ENCODE peak calls at places on chromosomes 3 and 15, in ten cellular contexts. B is transverse colon; Q is mesothelial cell of epicardium; R is sciatic nerve; J is activated CD4-positive, alpha-beta T cell treated with anti-CD3 and anti-CD28 coated beads for 1 hour; I is adipocyte; N is LoVo; Y is ACHN; M is retina; G is NCI-H2081. L is an unnamed sample.

GRCh38 chr3:23002846-23003800 is 200.0 kb upstream of the UBE2E2 start:
- DNase-seq in B (no peak), Q (no peak), R (peak), J (no peak), I (peak), N (no peak), Y (no peak), M (no peak), G (peak), L (peak)

GRCh38 chr3:120450914-120451669 is at the start of gene FSTL1:
- DNase-seq in B (peak), Q (peak), R (peak), J (no peak), I (peak), N (no peak), Y (no peak), M (peak), G (no peak), L (no peak)

GRCh38 chr15:92118162-92118935 is 264.8 kb downstream of the SLCO3A1 start:
- DNase-seq in B (no peak), Q (no peak), R (peak), J (no peak), I (peak), N (no peak), Y (no peak), M (no peak), G (no peak), L (no peak)

GRCh38 chr15:38028869-38029268 is 94.4 kb downstream of the TMCO5A start:
- DNase-seq in B (no peak), Q (no peak), R (no peak), J (no peak), I (peak), N (no peak), Y (no peak), M (no peak), G (no peak), L (no peak)

GRCh38 chr3:54235998-54236397 is 113.6 kb downstream of the CACNA2D3 start:
- DNase-seq in B (no peak), Q (no peak), R (no peak), J (no peak), I (no peak), N (no peak), Y (no peak), M (no peak), G (no peak), L (no peak)

GRCh38 chr3:124824286-124824915 is 62.8 kb downstream of the ITGB5 start:
- DNase-seq in B (no peak), Q (no peak), R (no peak), J (no peak), I (no peak), N (no peak), Y (no peak), M (no peak), G (no peak), L (no peak)

GRCh38 chr15:62482715-62483429 is 317.8 kb upstream of the C2CD4B start:
- DNase-seq in B (no peak), Q (no peak), R (no peak), J (no peak), I (peak), N (no peak), Y (peak), M (peak), G (no peak), L (no peak)

GRCh38 chr15:63234479-63234878 is 42.9 kb upstream of the APH1B start:
- DNase-seq in B (peak), Q (no peak), R (peak), J (no peak), I (peak), N (no peak), Y (peak), M (no peak), G (no peak), L (no peak)

GRCh38 chr15:50058231-50058630 is 60.8 kb downstream of the ATP8B4 start:
- DNase-seq in B (no peak), Q (no peak), R (no peak), J (no peak), I (peak), N (no peak), Y (no peak), M (no peak), G (peak), L (no peak)

GRCh38 chr3:136694321-136694720 is 57.9 kb downstream of the STAG1 start:
- DNase-seq in B (no peak), Q (no peak), R (no peak), J (no peak), I (no peak), N (no peak), Y (no peak), M (no peak), G (no peak), L (no peak)

GRCh38 chr3:56916697-56917336 is 115.1 kb upstream of the ARHGEF3 start:
- DNase-seq in B (no peak), Q (no peak), R (no peak), J (no peak), I (no peak), N (no peak), Y (no peak), M (no peak), G (no peak), L (no peak)

GRCh38 chr15:99283739-99284138 is 32.5 kb downstream of the LRRC28 start:
- DNase-seq in B (no peak), Q (no peak), R (no peak), J (no peak), I (no peak), N (no peak), Y (no peak), M (no peak), G (no peak), L (no peak)

GRCh38 chr3:55461896-55462295 is 25.2 kb downstream of the WNT5A start:
- DNase-seq in B (no peak), Q (no peak), R (no peak), J (no peak), I (peak), N (no peak), Y (no peak), M (no peak), G (no peak), L (no peak)

GRCh38 chr3:119635719-119636118 is 24.7 kb downstream of the POPDC2 start:
- DNase-seq in B (no peak), Q (no peak), R (no peak), J (no peak), I (no peak), N (no peak), Y (no peak), M (no peak), G (no peak), L (no peak)

GRCh38 chr15:91853501-91853967 is at the start of gene SLCO3A1:
- DNase-seq in B (peak), Q (peak), R (peak), J (peak), I (peak), N (peak), Y (peak), M (peak), G (peak), L (peak)

GRCh38 chr3:35936571-35936970 is 297.2 kb downstream of the ARPP21 start:
- DNase-seq in B (no peak), Q (no peak), R (no peak), J (no peak), I (peak), N (no peak), Y (no peak), M (no peak), G (no peak), L (no peak)

GRCh38 chr3:114624047-114624445 is 330.2 kb downstream of the TIGIT start:
- DNase-seq in B (peak), Q (no peak), R (no peak), J (no peak), I (peak), N (no peak), Y (peak), M (no peak), G (no peak), L (no peak)